ENCODE peak calls at places on chromosomes 4 and X, in seven cellular contexts. J is HL-60; H is AG04450; P is naive thymus-derived CD4-positive, alpha-beta T cell; D is SJCRH30; G is fibroblast of mammary gland; I is heart right ventricle. Z is an unnamed sample.

GRCh38 chrX:155005190-155005589 is 17.3 kb downstream of the F8 start:
- DNase-seq in I (no peak), J (no peak), D (no peak), G (no peak), P (no peak), H (no peak), Z (no peak)

GRCh38 chrX:48833531-48834138 is 1.8 kb downstream of the PCSK1N start:
- DNase-seq in G (no peak), D (no peak), I (no peak), P (no peak), J (no peak), H (no peak), Z (no peak)

GRCh38 chrX:97898798-97899197 is 1015.1 kb downstream of the RPA4 start:
- DNase-seq in G (peak), D (no peak), J (no peak), P (no peak), I (no peak), H (peak), Z (no peak)

GRCh38 chr4:152156448-152156847 is 379.4 kb downstream of the FBXW7 start:
- DNase-seq in H (no peak), D (no peak), I (peak), P (no peak), J (no peak), G (no peak), Z (no peak)

GRCh38 chrX:45515262-45516215 is 314.9 kb upstream of the DIPK2B start:
- DNase-seq in J (peak), H (peak), G (peak), I (peak), P (peak), D (peak), Z (peak)

GRCh38 chrX:10794203-10794630 is 173.8 kb upstream of the MID1 start:
- DNase-seq in P (no peak), I (no peak), J (no peak), D (no peak), G (no peak), H (no peak), Z (no peak)

GRCh38 chr4:110503588-110504435 is 27.9 kb downstream of the ENPEP start:
- DNase-seq in D (peak), G (peak), I (no peak), J (no peak), P (no peak), H (no peak), Z (no peak)

GRCh38 chr4:101599620-101600019 is 190.9 kb upstream of the BANK1 start:
- DNase-seq in I (no peak), D (peak), H (no peak), J (no peak), G (peak), P (no peak), Z (no peak)

GRCh38 chr4:84499065-84499982 is at the start of gene NKX6-1:
- DNase-seq in G (peak), H (no peak), J (no peak), D (peak), P (no peak), I (peak), Z (no peak)

GRCh38 chrX:123854329-123854728 is 5.5 kb upstream of the XIAP start:
- DNase-seq in G (peak), H (no peak), J (no peak), P (no peak), I (no peak), D (no peak), Z (no peak)

GRCh38 chr4:10688827-10689226 is 4.3 kb upstream of the CLNK start:
- DNase-seq in I (no peak), G (no peak), D (no peak), P (no peak), J (no peak), H (no peak), Z (no peak)

GRCh38 chr4:38989487-38989886 is 42.7 kb downstream of the TMEM156 start:
- DNase-seq in G (peak), D (no peak), J (no peak), I (no peak), H (no peak), P (no peak), Z (no peak)

GRCh38 chr4:179624768-179625181 is 2182.5 kb upstream of the AGA start:
- DNase-seq in P (no peak), G (peak), J (no peak), H (peak), D (peak), I (no peak), Z (no peak)

GRCh38 chrX:20456971-20457370 is 190.3 kb upstream of the RPS6KA3 start:
- DNase-seq in P (no peak), I (no peak), H (no peak), J (no peak), G (no peak), D (no peak), Z (no peak)

GRCh38 chr4:26574563-26574962 is 9.3 kb upstream of the TBC1D19 start:
- DNase-seq in J (no peak), D (no peak), H (no peak), G (no peak), I (no peak), P (no peak), Z (no peak)

GRCh38 chr4:137420901-137421384 is 111.4 kb downstream of the PCDH18 start:
- DNase-seq in I (no peak), P (no peak), H (no peak), G (no peak), J (no peak), D (no peak), Z (no peak)

GRCh38 chrX:88284844-88285243 is 462.2 kb upstream of the CPXCR1 start:
- DNase-seq in I (no peak), D (peak), G (no peak), H (no peak), P (no peak), J (no peak), Z (no peak)

GRCh38 chr4:74932832-74933561 is at the start of gene PARM1:
- DNase-seq in P (no peak), G (peak), D (peak), I (peak), J (peak), H (peak), Z (peak)

GRCh38 chr4:123081971-123082370 is 159.6 kb upstream of the NUDT6 start:
- DNase-seq in D (no peak), G (no peak), P (no peak), J (no peak), H (no peak), I (no peak), Z (no peak)

GRCh38 chr4:123343400-123344060 is 53.1 kb upstream of the SPRY1 start:
- DNase-seq in I (no peak), G (no peak), D (no peak), J (no peak), H (no peak), P (no peak), Z (no peak)

DNA sequence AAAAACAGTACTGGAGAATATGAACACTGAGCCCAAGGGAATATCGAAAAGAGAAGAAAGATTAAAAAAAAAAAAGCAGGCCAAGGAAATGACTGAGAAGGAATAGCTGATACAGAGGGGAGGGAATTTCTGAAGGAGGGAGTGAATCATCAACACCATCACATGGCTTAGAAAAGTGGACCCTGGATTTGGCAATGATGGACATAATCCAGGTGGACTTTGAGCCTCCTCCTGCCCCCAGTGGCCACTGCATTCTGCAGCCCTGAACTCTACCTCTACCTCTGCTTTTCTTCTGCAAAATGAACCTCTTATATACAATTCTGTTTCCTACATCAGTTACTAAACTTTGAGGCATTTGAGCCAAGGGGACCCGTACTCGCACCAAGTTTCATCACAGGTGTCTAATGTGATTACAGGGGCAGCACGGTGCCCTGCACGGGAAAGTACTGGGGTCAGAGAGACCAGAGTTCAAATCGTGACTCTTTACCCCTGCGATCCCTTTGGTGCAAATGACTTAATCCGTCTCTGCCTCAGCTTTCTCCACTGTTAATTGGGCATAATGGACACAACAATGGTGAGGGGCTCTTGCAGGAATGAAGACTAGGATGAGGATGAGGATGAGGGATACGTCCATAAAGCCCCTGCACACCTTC is 1.1 kb downstream of the OCIAD2 start:
- DNase-seq in P (no peak), H (no peak), J (no peak), I (no peak), G (peak), D (no peak), Z (no peak)
- H3K4me3 ChIP-seq in P (peak), H (peak), J (peak), I (peak), G (peak), D (peak), Z (peak)

GRCh38 chrX:24210190-24210589 is 60.7 kb downstream of the ZFX start:
- DNase-seq in D (no peak), G (no peak), I (no peak), J (no peak), P (no peak), H (no peak), Z (no peak)

GRCh38 chrX:24207826-24208225 is 58.3 kb downstream of the ZFX start:
- DNase-seq in I (no peak), H (no peak), G (peak), J (no peak), D (no peak), P (no peak), Z (no peak)

GRCh38 chrX:24204331-24204730 is 54.8 kb downstream of the ZFX start:
- DNase-seq in D (no peak), P (no peak), H (no peak), G (peak), I (no peak), J (no peak), Z (no peak)

GRCh38 chrX:24204958-24205357 is 55.4 kb downstream of the ZFX start:
- DNase-seq in D (no peak), H (no peak), J (no peak), G (no peak), I (no peak), P (no peak), Z (no peak)

GRCh38 chrX:24208494-24209240 is 59.1 kb downstream of the ZFX start:
- DNase-seq in H (no peak), I (no peak), G (no peak), D (no peak), P (no peak), J (no peak), Z (no peak)
- H3K4me3 ChIP-seq in H (no peak), I (no peak), G (no peak), D (no peak), P (no peak), J (no peak), Z (no peak)

GRCh38 chrX:119990409-119990994 is 47.0 kb upstream of the NKAP start:
- DNase-seq in P (no peak), I (no peak), G (no peak), H (no peak), D (no peak), J (no peak), Z (no peak)
- H3K4me3 ChIP-seq in P (no peak), I (peak), G (no peak), H (no peak), D (no peak), J (peak), Z (peak)

DNA sequence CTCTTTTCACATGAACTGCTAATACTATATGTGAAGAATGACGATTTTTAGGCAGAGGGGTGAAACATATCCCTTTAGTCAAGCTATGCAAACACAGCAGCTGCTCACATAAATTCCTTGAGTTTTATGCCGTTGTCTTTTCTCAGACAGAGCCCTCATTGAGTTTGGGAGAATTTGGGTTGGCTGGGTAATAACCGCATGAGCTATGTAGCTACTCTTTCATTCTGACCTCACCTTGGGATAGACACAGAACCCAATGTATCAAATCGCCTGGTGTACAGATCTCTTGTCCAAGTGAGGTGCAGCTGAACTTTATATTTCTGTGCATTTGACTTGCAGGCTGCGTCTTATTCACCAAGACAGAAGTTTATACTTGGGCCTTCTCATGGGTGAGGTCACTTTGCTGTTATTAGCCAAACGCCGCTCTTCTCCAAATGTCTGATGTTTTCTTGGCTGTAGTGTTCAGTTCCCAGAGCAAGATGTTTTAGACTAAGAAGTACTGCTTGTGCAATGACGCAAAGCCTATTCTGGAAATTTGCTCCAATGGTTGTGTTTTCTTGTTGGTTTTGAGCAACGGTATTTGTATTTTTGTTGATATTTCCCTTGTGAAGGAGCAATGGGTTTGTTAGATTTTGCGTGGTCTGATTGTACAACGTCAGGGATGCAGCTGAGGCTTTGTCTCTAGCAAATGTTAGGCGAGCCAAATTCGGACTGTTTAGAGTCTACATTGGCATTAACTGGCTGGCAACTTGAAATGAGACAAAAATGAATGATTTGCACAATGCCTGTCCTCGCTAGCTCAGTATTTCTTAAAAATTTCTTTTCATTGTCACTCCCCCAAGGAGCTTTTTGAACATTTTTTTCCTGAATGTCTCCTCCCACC is 11.2 kb upstream of the SPARCL1 start:
- DNase-seq in P (no peak), J (no peak), H (peak), I (peak), G (peak), D (peak), Z (peak)
- H3K4me3 ChIP-seq in P (no peak), J (no peak), H (no peak), I (no peak), G (no peak), D (peak), Z (no peak)

GRCh38 chr4:5019274-5019673 is at the start of gene CYTL1:
- DNase-seq in G (no peak), H (no peak), D (no peak), J (no peak), I (no peak), P (no peak), Z (no peak)
- H3K4me3 ChIP-seq in G (no peak), H (peak), D (peak), J (no peak), I (peak), P (no peak), Z (no peak)

GRCh38 chr4:183860726-183861125 is 44.4 kb upstream of the STOX2 start:
- DNase-seq in P (no peak), I (no peak), H (no peak), G (no peak), D (peak), J (no peak), Z (no peak)
- H3K4me3 ChIP-seq in P (no peak), I (no peak), H (no peak), G (no peak), D (peak), J (no peak), Z (no peak)

DNA sequence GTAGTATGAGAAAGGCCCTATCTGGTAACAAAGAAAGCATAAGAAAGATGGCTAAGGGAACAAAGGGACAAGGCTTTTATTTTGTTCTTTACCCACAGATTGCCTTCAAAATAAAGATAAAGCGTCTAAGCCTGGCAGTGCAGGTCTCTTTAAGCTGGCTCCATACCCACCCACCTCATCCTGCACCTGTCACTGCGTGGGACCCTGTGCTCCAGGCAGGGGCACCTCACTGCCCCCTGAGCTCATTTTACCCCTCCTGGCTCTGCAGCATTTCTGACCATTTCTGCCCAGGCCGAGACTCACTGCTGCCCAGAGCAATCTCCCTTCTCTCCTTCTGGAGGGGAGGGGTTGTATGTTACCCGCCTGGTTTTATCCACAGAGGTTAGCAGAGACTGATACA is 1.7 kb upstream of the CYP4V2 start:
- DNase-seq in J (no peak), H (no peak), D (no peak), P (no peak), G (no peak), I (no peak), Z (no peak)
- H3K4me3 ChIP-seq in J (no peak), H (no peak), D (no peak), P (peak), G (no peak), I (peak), Z (no peak)

DNA sequence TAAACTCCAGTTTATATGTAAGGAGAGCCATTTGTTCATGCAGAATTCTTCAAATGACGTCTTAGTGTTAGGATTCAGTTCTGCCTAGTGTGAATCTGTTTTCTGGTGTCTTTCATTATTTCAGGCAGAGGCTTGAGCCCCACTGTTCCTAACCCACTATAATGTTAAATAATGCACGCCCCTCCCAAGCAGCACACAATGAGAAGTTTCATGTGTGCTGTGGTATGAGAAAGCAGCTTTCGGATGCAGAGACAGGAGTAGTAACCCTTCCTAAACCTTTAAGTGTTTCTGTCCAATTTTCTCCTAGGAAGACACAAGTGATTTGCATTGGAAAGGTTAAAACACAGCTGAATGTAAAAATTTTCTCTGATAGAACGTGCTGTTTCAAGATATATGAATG is 54.5 kb downstream of the TRIM2 start:
- DNase-seq in D (no peak), G (no peak), I (no peak), J (no peak), H (no peak), P (no peak), Z (no peak)
- H3K4me3 ChIP-seq in D (no peak), G (no peak), I (no peak), J (no peak), H (no peak), P (no peak), Z (no peak)

GRCh38 chr4:124904723-124905390 is 192.3 kb upstream of the ANKRD50 start:
- DNase-seq in D (no peak), I (no peak), J (no peak), G (no peak), P (no peak), H (no peak), Z (no peak)
- H3K4me3 ChIP-seq in D (no peak), I (no peak), J (no peak), G (no peak), P (no peak), H (no peak), Z (no peak)

GRCh38 chrX:107673401-107673800 is 45.1 kb downstream of the PRPS1 start:
- DNase-seq in G (no peak), H (no peak), I (no peak), P (no peak), J (no peak), D (no peak), Z (no peak)
- H3K4me3 ChIP-seq in G (no peak), H (no peak), I (no peak), P (peak), J (no peak), D (no peak), Z (peak)

Z was measured in gastrocnemius medialis.